ENCODE peak calls at places on chromosomes 4 and X, in nine cellular contexts. One of them, this sample, is unnamed.

GRCh38 chrX:5080812-5081211 is 1147.9 kb downstream of the NLGN4X start:
- DNase-seq in colonic mucosa: no peak
- DNase-seq in endodermal cell: no peak
- DNase-seq in epithelial cell of esophagus: no peak
- DNase-seq in bronchial epithelial cell: peak; percentile 29
- DNase-seq in K562: no peak
- DNase-seq in spleen: no peak
- DNase-seq in heart left ventricle: no peak
- DNase-seq in Peyer's patch: no peak
- DNase-seq in this sample: no peak

GRCh38 chrX:23598561-23598960 is 68.7 kb upstream of the PRDX4 start:
- DNase-seq in colonic mucosa: no peak
- DNase-seq in epithelial cell of esophagus: no peak
- DNase-seq in K562: no peak
- DNase-seq in spleen: no peak
- DNase-seq in endodermal cell: no peak
- DNase-seq in Peyer's patch: no peak
- DNase-seq in bronchial epithelial cell: no peak
- DNase-seq in heart left ventricle: no peak
- DNase-seq in this sample: no peak

GRCh38 chr4:45294464-45294863 is 568.1 kb upstream of the GNPDA2 start:
- DNase-seq in Peyer's patch: no peak
- DNase-seq in K562: no peak
- DNase-seq in bronchial epithelial cell: no peak
- DNase-seq in heart left ventricle: no peak
- DNase-seq in colonic mucosa: no peak
- DNase-seq in endodermal cell: no peak
- DNase-seq in epithelial cell of esophagus: no peak
- DNase-seq in spleen: no peak
- DNase-seq in this sample: no peak

GRCh38 chr4:29861307-29861706 is 858.9 kb upstream of the PCDH7 start:
- DNase-seq in endodermal cell: no peak
- DNase-seq in bronchial epithelial cell: no peak
- DNase-seq in colonic mucosa: no peak
- DNase-seq in spleen: no peak
- DNase-seq in Peyer's patch: no peak
- DNase-seq in K562: no peak
- DNase-seq in epithelial cell of esophagus: no peak
- DNase-seq in heart left ventricle: no peak
- DNase-seq in this sample: no peak

GRCh38 chrX:137549073-137549472 is 16.9 kb upstream of the ZIC3 start:
- DNase-seq in epithelial cell of esophagus: no peak
- DNase-seq in colonic mucosa: no peak
- DNase-seq in K562: no peak
- DNase-seq in bronchial epithelial cell: no peak
- DNase-seq in endodermal cell: peak; percentile 61
- DNase-seq in Peyer's patch: no peak
- DNase-seq in heart left ventricle: no peak
- DNase-seq in spleen: no peak
- DNase-seq in this sample: no peak

GRCh38 chr4:7193040-7193958 is 961 bp downstream of the SORCS2 start:
- DNase-seq in bronchial epithelial cell: no peak
- DNase-seq in heart left ventricle: no peak
- DNase-seq in epithelial cell of esophagus: no peak
- DNase-seq in K562: no peak
- DNase-seq in spleen: peak; percentile 51
- DNase-seq in colonic mucosa: no peak
- DNase-seq in endodermal cell: peak; percentile 77
- DNase-seq in Peyer's patch: no peak
- DNase-seq in this sample: peak; percentile 71

GRCh38 chrX:47586043-47586787 is 4.0 kb downstream of the TIMP1 start:
- DNase-seq in colonic mucosa: peak; percentile 13
- DNase-seq in K562: no peak
- DNase-seq in spleen: no peak
- DNase-seq in epithelial cell of esophagus: no peak
- DNase-seq in heart left ventricle: no peak
- DNase-seq in Peyer's patch: no peak
- DNase-seq in endodermal cell: no peak
- DNase-seq in bronchial epithelial cell: no peak
- DNase-seq in this sample: peak; percentile 64

GRCh38 chrX:69069876-69070275 is 95.4 kb downstream of the PJA1 start:
- DNase-seq in epithelial cell of esophagus: no peak
- DNase-seq in spleen: peak; percentile 48
- DNase-seq in colonic mucosa: no peak
- DNase-seq in bronchial epithelial cell: no peak
- DNase-seq in heart left ventricle: no peak
- DNase-seq in K562: no peak
- DNase-seq in Peyer's patch: no peak
- DNase-seq in endodermal cell: no peak
- DNase-seq in this sample: no peak

GRCh38 chrX:26873736-26874135 is 589.4 kb downstream of the PPP4R3C start:
- DNase-seq in spleen: no peak
- DNase-seq in epithelial cell of esophagus: no peak
- DNase-seq in bronchial epithelial cell: no peak
- DNase-seq in endodermal cell: no peak
- DNase-seq in Peyer's patch: no peak
- DNase-seq in colonic mucosa: no peak
- DNase-seq in K562: no peak
- DNase-seq in heart left ventricle: no peak
- DNase-seq in this sample: no peak

GRCh38 chr4:71930459-71930858 is 101.3 kb upstream of the NPFFR2 start:
- DNase-seq in heart left ventricle: no peak
- DNase-seq in spleen: no peak
- DNase-seq in colonic mucosa: no peak
- DNase-seq in bronchial epithelial cell: no peak
- DNase-seq in Peyer's patch: no peak
- DNase-seq in epithelial cell of esophagus: no peak
- DNase-seq in endodermal cell: no peak
- DNase-seq in K562: no peak
- DNase-seq in this sample: no peak

DNA sequence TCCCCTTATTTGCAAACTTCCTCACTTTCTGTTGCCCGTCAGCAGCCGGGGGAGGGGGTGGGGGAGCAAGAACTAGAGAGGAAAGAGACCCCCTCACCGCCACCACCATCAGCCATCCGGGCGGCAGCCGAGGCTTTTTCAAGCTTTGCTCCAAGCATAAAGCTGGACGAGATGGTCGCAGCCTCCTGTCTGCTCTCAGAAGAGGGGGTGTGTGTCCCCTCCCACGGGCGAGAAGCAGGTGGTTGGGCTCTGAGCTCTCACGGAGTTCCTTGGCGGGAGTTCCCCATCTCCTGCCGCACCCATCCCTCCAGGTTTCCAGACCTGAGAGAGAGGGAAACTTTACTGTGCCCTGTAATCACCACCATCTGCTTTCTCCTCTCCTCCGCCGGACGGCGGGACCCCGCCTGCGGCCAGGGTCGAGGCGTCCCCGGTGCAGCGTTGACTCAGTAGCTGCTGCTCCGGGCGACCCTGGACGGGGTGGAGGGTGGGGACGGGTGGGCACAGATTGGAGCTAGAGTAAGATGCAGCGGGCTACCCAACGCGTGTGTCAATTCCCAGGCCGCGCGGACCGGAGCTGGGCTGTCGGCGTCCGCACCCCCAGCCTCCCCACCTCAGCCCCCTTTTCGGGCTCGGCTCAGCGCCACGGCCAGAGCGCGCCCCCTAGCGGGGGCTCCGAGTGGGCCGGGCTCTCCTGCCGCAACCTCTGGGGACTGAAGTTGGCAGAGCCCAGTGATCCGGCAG is 4.8 kb upstream of the ARX start:
- DNase-seq in bronchial epithelial cell: no peak
- DNase-seq in K562: peak; percentile 75
- DNase-seq in endodermal cell: peak; percentile 94
- DNase-seq in epithelial cell of esophagus: no peak
- DNase-seq in spleen: no peak
- DNase-seq in Peyer's patch: no peak
- DNase-seq in heart left ventricle: no peak
- DNase-seq in colonic mucosa: no peak
- DNase-seq in this sample: no peak
- H3K4me3 ChIP-seq in bronchial epithelial cell: no peak overlapping the region
- H3K4me3 ChIP-seq in K562: no peak overlapping the region
- H3K4me3 ChIP-seq in endodermal cell: peak overlapping the region; percentile 59
- H3K4me3 ChIP-seq in epithelial cell of esophagus: no peak overlapping the region
- H3K4me3 ChIP-seq in spleen: peak overlapping the region; percentile 6
- H3K4me3 ChIP-seq in Peyer's patch: no peak overlapping the region
- H3K4me3 ChIP-seq in heart left ventricle: no peak overlapping the region
- H3K4me3 ChIP-seq in colonic mucosa: no peak overlapping the region
- H3K4me3 ChIP-seq in this sample: no peak overlapping the region

GRCh38 chrX:17591741-17592110 is 145.6 kb upstream of the SCML1 start:
- DNase-seq in epithelial cell of esophagus: peak; percentile 59
- DNase-seq in Peyer's patch: no peak
- DNase-seq in spleen: no peak
- DNase-seq in K562: no peak
- DNase-seq in endodermal cell: no peak
- DNase-seq in heart left ventricle: no peak
- DNase-seq in bronchial epithelial cell: peak; percentile 55
- DNase-seq in colonic mucosa: no peak
- DNase-seq in this sample: no peak
- H3K4me3 ChIP-seq in epithelial cell of esophagus: no peak overlapping the region
- H3K4me3 ChIP-seq in Peyer's patch: no peak overlapping the region
- H3K4me3 ChIP-seq in spleen: no peak overlapping the region
- H3K4me3 ChIP-seq in K562: no peak overlapping the region
- H3K4me3 ChIP-seq in endodermal cell: no peak overlapping the region
- H3K4me3 ChIP-seq in heart left ventricle: no peak overlapping the region
- H3K4me3 ChIP-seq in bronchial epithelial cell: no peak overlapping the region
- H3K4me3 ChIP-seq in colonic mucosa: no peak overlapping the region
- H3K4me3 ChIP-seq in this sample: peak overlapping the region; percentile 60

DNA sequence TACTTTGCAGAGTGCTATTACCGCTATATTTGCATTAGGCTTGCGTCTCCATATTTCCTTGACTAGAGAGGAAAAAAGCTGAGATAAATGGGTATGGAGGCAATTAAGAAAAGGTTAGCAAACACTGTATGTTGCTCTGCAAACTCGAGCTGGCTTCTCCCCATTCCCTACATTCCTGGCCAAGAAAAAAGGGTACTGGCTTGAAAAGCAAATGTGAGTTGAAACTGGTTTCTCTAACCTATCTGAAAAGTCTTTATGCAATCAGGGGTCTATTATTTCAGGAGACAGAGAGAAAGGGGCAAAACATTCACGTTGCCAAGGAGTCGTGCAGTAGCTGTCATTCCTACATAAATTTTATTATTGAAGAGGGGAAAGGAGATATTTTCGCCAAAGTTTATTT is 2.1 kb downstream of the TMEM47 start:
- DNase-seq in colonic mucosa: no peak
- DNase-seq in Peyer's patch: no peak
- DNase-seq in K562: no peak
- DNase-seq in bronchial epithelial cell: no peak
- DNase-seq in epithelial cell of esophagus: no peak
- DNase-seq in endodermal cell: no peak
- DNase-seq in spleen: no peak
- DNase-seq in heart left ventricle: no peak
- DNase-seq in this sample: no peak
- H3K4me3 ChIP-seq in colonic mucosa: peak overlapping the region; percentile 17
- H3K4me3 ChIP-seq in Peyer's patch: no peak overlapping the region
- H3K4me3 ChIP-seq in K562: no peak overlapping the region
- H3K4me3 ChIP-seq in bronchial epithelial cell: no peak overlapping the region
- H3K4me3 ChIP-seq in epithelial cell of esophagus: no peak overlapping the region
- H3K4me3 ChIP-seq in endodermal cell: peak overlapping the region; percentile 90
- H3K4me3 ChIP-seq in spleen: peak overlapping the region; percentile 43
- H3K4me3 ChIP-seq in heart left ventricle: peak overlapping the region; percentile 69
- H3K4me3 ChIP-seq in this sample: peak overlapping the region; percentile 84

DNA sequence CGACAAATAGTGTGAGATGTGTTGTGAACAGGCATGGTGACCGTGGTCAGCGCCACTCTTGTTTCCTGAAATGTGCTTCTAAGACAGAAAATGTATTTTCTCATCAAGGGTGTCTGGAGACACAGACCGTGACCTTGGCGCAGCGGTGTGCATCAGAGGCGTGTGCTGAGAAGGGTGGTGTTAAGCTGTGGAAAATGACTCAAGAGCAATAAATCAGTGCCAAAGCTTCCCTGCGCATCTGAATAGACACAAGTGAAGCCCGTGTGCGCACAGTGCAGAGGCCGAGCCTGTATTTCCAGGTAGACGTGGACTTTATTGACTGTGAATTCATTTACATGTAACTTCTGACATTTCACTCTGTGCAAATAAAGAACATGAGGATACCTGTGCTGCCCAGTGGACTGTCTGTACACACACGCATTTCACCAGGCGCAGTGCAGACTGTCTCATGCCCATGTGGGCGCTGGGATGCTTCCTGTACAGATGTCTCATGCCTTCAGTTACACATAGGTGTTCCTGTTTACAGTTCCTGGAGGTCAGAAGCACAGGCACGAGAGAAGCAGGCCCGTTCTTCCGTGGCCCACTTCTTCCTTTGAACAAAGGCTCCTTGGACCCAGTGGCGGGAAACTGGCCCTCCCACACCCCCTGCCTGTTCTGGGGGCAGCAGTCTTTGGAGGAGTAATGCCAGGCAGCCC is 31.9 kb downstream of the NSG1 start:
- DNase-seq in bronchial epithelial cell: peak; percentile 12
- DNase-seq in heart left ventricle: peak; percentile 4
- DNase-seq in K562: no peak
- DNase-seq in colonic mucosa: no peak
- DNase-seq in spleen: no peak
- DNase-seq in epithelial cell of esophagus: no peak
- DNase-seq in Peyer's patch: no peak
- DNase-seq in endodermal cell: peak; percentile 38
- DNase-seq in this sample: no peak
- H3K4me3 ChIP-seq in bronchial epithelial cell: no peak overlapping the region
- H3K4me3 ChIP-seq in heart left ventricle: no peak overlapping the region
- H3K4me3 ChIP-seq in K562: no peak overlapping the region
- H3K4me3 ChIP-seq in colonic mucosa: no peak overlapping the region
- H3K4me3 ChIP-seq in spleen: no peak overlapping the region
- H3K4me3 ChIP-seq in epithelial cell of esophagus: no peak overlapping the region
- H3K4me3 ChIP-seq in Peyer's patch: no peak overlapping the region
- H3K4me3 ChIP-seq in endodermal cell: no peak overlapping the region
- H3K4me3 ChIP-seq in this sample: no peak overlapping the region

DNA sequence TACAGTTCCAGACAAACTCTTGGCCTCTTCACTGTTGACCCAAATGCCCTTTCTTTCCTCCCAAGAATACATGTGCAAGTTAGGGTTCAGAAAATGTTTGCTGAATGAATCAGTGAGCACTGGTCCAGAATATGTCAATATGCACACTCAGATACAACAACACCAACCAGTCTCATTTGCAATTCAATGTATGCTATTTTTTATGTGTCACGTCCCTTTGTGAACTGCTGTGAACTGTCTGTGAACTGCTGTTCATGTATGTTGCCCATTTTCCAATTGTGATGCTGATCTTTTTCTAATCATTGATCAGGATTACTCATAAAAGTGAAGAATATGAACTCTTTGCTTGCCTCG is 17.8 kb downstream of the GAB3 start:
- DNase-seq in epithelial cell of esophagus: peak; percentile 27
- DNase-seq in Peyer's patch: no peak
- DNase-seq in K562: no peak
- DNase-seq in heart left ventricle: no peak
- DNase-seq in spleen: no peak
- DNase-seq in endodermal cell: no peak
- DNase-seq in colonic mucosa: no peak
- DNase-seq in bronchial epithelial cell: peak; percentile 67
- DNase-seq in this sample: no peak
- H3K4me3 ChIP-seq in epithelial cell of esophagus: no peak overlapping the region
- H3K4me3 ChIP-seq in Peyer's patch: no peak overlapping the region
- H3K4me3 ChIP-seq in K562: no peak overlapping the region
- H3K4me3 ChIP-seq in heart left ventricle: no peak overlapping the region
- H3K4me3 ChIP-seq in spleen: no peak overlapping the region
- H3K4me3 ChIP-seq in endodermal cell: no peak overlapping the region
- H3K4me3 ChIP-seq in colonic mucosa: no peak overlapping the region
- H3K4me3 ChIP-seq in bronchial epithelial cell: no peak overlapping the region
- H3K4me3 ChIP-seq in this sample: peak overlapping the region; percentile 5